ENCODE peak calls at places on chromosomes 16 and 17, in six cellular contexts. K is IMR-90, O is neuronal stem cell, J is H1, Y is H9, E is mesenchymal stem cell. H is an unnamed sample.

GRCh38 chr16:67873435-67874146 is 739 bp downstream of the EDC4 start:
- DNase-seq in O (no peak), K (peak; percentile 7), J (no peak), E (peak; percentile 38), Y (no peak), H (no peak)

GRCh38 chr16:50680907-50681885 is at the start of gene SNX20:
- DNase-seq in O (no peak), Y (no peak), K (no peak), J (no peak), E (no peak), H (no peak)

GRCh38 chr17:3859895-3860294 is 13.8 kb upstream of the NCBP3 start:
- DNase-seq in Y (peak; percentile 28), O (no peak), J (no peak), K (no peak), E (no peak), H (no peak)

GRCh38 chr17:73653810-73654209 is 9.6 kb upstream of the SDK2 start:
- DNase-seq in E (no peak), Y (no peak), K (no peak), J (no peak), O (no peak), H (no peak)

GRCh38 chr17:65855675-65856074 is 294.2 kb upstream of the AXIN2 start:
- DNase-seq in K (no peak), O (no peak), E (no peak), J (no peak), Y (no peak), H (no peak)

GRCh38 chr17:31171711-31172110 is 76.9 kb downstream of the NF1 start:
- DNase-seq in O (no peak), J (no peak), E (no peak), K (peak; percentile 50), Y (no peak), H (no peak)

GRCh38 chr17:19718613-19719364 is 2.4 kb upstream of the SLC47A2 start:
- DNase-seq in O (no peak), J (peak; percentile 78), E (no peak), K (no peak), Y (peak; percentile 74), H (no peak)

GRCh38 chr17:31684901-31685300 is 174.1 kb downstream of the COPRS start:
- DNase-seq in E (no peak), J (no peak), Y (no peak), O (no peak), K (no peak), H (no peak)

GRCh38 chr16:54066451-54067056 is 220.0 kb downstream of the IRX3 start:
- DNase-seq in Y (no peak), E (no peak), O (no peak), K (peak; percentile 5), J (no peak), H (no peak)

GRCh38 chr16:31186176-31186575 is 6.2 kb downstream of the FUS start:
- DNase-seq in Y (no peak), O (no peak), J (no peak), K (no peak), E (no peak), H (no peak)

GRCh38 chr17:46853896-46854444 is 2.6 kb downstream of the WNT9B start:
- DNase-seq in Y (peak; percentile 45), E (peak; percentile 40), J (no peak), K (peak; percentile 52), O (no peak), H (no peak)

GRCh38 chr17:45114117-45114932 is 18.0 kb downstream of the PLCD3 start:
- DNase-seq in Y (no peak), K (no peak), J (no peak), E (no peak), O (no peak), H (peak; percentile 93)

GRCh38 chr17:8142887-8143580 is 9.2 kb downstream of the PER1 start:
- DNase-seq in E (no peak), Y (no peak), J (no peak), O (no peak), K (no peak), H (no peak)

GRCh38 chr17:247767-248166 is 66.3 kb upstream of the DOC2B start:
- DNase-seq in J (no peak), Y (no peak), O (no peak), E (no peak), K (no peak), H (no peak)

GRCh38 chr16:69039333-69039941 is 66.0 kb upstream of the HAS3 start:
- DNase-seq in J (no peak), O (no peak), Y (no peak), K (peak; percentile 45), E (peak; percentile 44), H (peak; percentile 41)

GRCh38 chr17:32755045-32755805 is 121.7 kb downstream of the MYO1D start:
- DNase-seq in E (peak; percentile 80), O (peak; percentile 39), Y (no peak), J (no peak), K (peak; percentile 76), H (no peak)

GRCh38 chr17:80262291-80262690 is 1.6 kb downstream of the RNF213 start:
- DNase-seq in K (no peak), E (no peak), J (no peak), O (no peak), Y (no peak), H (no peak)

GRCh38 chr17:8662076-8662831 is 31.7 kb upstream of the MYH10 start:
- DNase-seq in Y (no peak), K (no peak), E (no peak), O (no peak), J (no peak), H (peak; percentile 81)

GRCh38 chr17:82926081-82926480 is 86.3 kb upstream of the ZNF750 start:
- DNase-seq in E (no peak), J (no peak), Y (no peak), O (no peak), K (no peak), H (no peak)

GRCh38 chr17:77117415-77117814 is 23.4 kb upstream of the SEC14L1 start:
- DNase-seq in E (no peak), O (no peak), K (no peak), J (no peak), Y (no peak), H (peak; percentile 46)

GRCh38 chr17:80861892-80862291 is 129.7 kb upstream of the CHMP6 start:
- DNase-seq in Y (peak; percentile 74), E (peak; percentile 62), O (no peak), K (peak; percentile 30), J (no peak), H (peak; percentile 43)

GRCh38 chr16:69894675-69895074 is 56.5 kb upstream of the CLEC18A start:
- DNase-seq in E (no peak), J (no peak), O (no peak), K (no peak), Y (no peak), H (no peak)

DNA sequence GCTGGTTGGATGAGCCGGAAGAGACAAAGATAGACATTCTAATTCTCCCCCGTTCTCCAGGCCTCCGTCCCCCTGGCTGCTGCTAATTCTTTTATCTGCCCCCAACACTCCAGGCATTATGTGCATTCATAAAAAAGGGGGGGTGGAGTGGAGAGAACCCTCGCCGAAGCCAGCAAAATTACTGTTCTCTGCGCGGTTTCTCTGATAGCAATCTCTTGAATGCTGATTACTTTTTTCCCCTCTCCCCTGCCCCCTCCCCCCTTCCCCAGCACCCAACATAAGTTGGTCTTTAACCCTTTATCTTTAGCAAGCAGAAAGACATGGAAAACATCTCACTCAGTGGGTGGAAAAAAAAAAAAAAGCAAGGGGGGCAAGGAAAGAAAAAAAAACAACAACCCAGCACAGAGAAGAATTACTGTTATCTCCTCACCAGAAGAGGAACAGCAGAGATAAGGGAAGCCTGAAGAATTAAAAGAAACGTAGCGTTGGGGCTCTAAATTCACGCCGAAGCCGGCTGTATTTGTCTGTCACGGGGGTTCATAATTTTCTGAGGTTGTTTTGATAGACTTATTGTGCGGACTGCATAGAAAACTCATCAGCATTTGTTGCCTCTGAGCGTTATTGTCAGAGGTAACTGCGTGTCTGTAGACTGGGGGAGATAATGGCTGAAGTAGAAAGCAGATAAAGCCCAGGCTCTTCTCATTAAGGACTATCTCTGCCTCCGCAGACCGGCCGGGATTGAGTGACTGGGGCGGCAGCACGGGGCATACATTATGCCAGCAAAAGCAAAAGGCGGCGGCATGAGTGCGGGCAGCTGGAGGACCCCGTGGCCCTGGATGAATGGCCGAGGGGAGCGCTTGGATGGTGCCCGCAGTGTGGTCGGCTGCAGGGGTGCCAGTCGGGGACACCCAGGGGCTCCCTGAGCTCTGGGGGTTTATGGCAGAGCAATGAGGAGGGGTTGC is 126.9 kb downstream of the MRM1 start:
- DNase-seq in Y (no peak), E (no peak), O (no peak), K (no peak), J (no peak), H (no peak)
- H2AK5ac ChIP-seq in Y (no peak overlapping the region), E (no peak overlapping the region), O (peak overlapping the region; percentile 77), K (no peak overlapping the region), J (no peak overlapping the region), H (no peak overlapping the region)

GRCh38 chr17:55320594-55321506 is 56.1 kb downstream of the HLF start:
- DNase-seq in K (no peak), O (no peak), Y (no peak), J (no peak), E (no peak), H (no peak)
- H2AFZ ChIP-seq in K (no peak overlapping the region), O (no peak overlapping the region), Y (no peak overlapping the region), J (no peak overlapping the region), E (no peak overlapping the region), H (no peak overlapping the region)

DNA sequence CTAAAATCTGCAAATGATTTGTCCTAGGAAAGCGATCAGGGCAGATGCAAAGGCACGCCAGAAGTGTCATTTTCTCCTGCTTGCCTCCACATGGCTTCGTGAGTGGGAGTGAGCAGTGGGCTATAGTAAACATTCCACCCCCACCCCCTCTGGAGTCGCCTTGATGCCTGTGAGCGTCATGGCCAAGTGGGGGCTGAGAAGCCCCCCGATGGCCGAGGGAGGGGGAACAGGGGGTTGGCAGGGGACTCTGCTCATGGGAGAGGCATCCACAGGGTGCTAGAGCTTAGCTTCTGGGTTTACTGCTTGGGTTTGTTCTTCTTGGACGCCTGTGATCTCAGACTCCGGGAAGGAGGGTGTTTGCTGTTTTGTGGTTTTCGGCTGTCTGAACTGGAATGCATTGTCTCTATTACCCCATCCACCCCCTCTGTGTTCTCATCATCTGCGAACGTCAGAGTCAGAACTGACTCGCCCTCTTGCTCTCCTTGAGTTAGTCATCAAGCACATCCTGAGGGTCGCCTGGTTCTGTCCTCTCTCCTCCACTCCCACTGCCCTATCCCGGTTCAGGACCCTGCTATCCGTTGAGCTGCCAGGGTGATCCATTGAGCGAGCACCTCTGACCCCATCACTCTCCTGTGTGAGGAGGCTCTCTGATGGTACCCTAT is 15.4 kb downstream of the TNS4 start:
- DNase-seq in O (no peak), Y (no peak), K (peak; percentile 100), E (peak; percentile 100), J (no peak), H (peak; percentile 70)
- H2AK5ac ChIP-seq in O (no peak overlapping the region), Y (no peak overlapping the region), K (peak overlapping the region; percentile 97), E (peak overlapping the region; percentile 75), J (no peak overlapping the region), H (no peak overlapping the region)

DNA sequence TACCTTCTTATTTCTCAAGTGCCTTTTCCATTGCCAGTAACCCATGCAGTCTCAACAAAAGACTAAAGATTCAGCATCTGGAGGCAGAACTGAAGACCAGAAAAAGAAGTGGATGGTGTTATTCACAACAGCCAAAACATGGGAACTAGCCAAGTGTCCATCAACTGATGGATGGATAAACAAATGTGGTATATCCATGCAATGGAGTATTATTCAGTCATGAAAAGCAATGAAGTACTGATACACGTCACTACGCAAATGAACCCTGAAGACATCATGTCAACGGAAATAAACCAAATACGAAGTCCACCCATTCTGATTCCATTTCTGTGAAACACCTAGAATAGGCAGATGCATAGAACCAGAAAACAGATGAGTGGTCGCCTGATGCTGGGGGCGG is 25.6 kb downstream of the GAS7 start:
- DNase-seq in E (no peak), K (no peak), Y (no peak), O (no peak), J (no peak), H (no peak)
- H2AFZ ChIP-seq in E (no peak overlapping the region), K (no peak overlapping the region), Y (no peak overlapping the region), O (no peak overlapping the region), J (no peak overlapping the region), H (no peak overlapping the region)